ENCODE peak calls at places on chromosomes 13 and 19, in eight cellular contexts. One of them, this sample, is unnamed.

GRCh38 chr13:27976362-27977177 is 7.5 kb upstream of the CDX2 start:
- DNase-seq in CD8-positive, alpha-beta T cell: no peak
- DNase-seq in heart right ventricle: no peak
- DNase-seq in tibial artery: peak
- DNase-seq in uterus: no peak
- DNase-seq in H1: no peak
- DNase-seq in AG04450: no peak
- DNase-seq in body of pancreas: no peak
- DNase-seq in this sample: no peak

GRCh38 chr13:39522329-39522728 is 80.7 kb downstream of the LHFPL6 start:
- DNase-seq in heart right ventricle: no peak
- DNase-seq in AG04450: no peak
- DNase-seq in body of pancreas: no peak
- DNase-seq in tibial artery: no peak
- DNase-seq in CD8-positive, alpha-beta T cell: no peak
- DNase-seq in uterus: no peak
- DNase-seq in H1: no peak
- DNase-seq in this sample: no peak

GRCh38 chr19:41701401-41702075 is 6.9 kb upstream of the CEACAM5 start:
- DNase-seq in heart right ventricle: no peak
- DNase-seq in tibial artery: no peak
- DNase-seq in CD8-positive, alpha-beta T cell: no peak
- DNase-seq in uterus: no peak
- DNase-seq in body of pancreas: peak
- DNase-seq in H1: no peak
- DNase-seq in AG04450: no peak
- DNase-seq in this sample: no peak

GRCh38 chr13:34913040-34913439 is 29.0 kb upstream of the NBEA start:
- DNase-seq in tibial artery: no peak
- DNase-seq in heart right ventricle: peak
- DNase-seq in uterus: no peak
- DNase-seq in body of pancreas: no peak
- DNase-seq in CD8-positive, alpha-beta T cell: no peak
- DNase-seq in H1: peak
- DNase-seq in AG04450: no peak
- DNase-seq in this sample: no peak

GRCh38 chr19:41999071-41999877 is 5.2 kb upstream of the ATP1A3 start:
- DNase-seq in body of pancreas: no peak
- DNase-seq in heart right ventricle: no peak
- DNase-seq in tibial artery: no peak
- DNase-seq in CD8-positive, alpha-beta T cell: no peak
- DNase-seq in uterus: no peak
- DNase-seq in H1: no peak
- DNase-seq in AG04450: no peak
- DNase-seq in this sample: no peak

GRCh38 chr13:95552539-95553270 is at the start of gene CLDN10:
- DNase-seq in AG04450: no peak
- DNase-seq in uterus: no peak
- DNase-seq in H1: peak
- DNase-seq in tibial artery: no peak
- DNase-seq in body of pancreas: peak
- DNase-seq in CD8-positive, alpha-beta T cell: no peak
- DNase-seq in heart right ventricle: no peak
- DNase-seq in this sample: peak

GRCh38 chr13:71979616-71980015 is 112.6 kb upstream of the DACH1 start:
- DNase-seq in tibial artery: no peak
- DNase-seq in H1: no peak
- DNase-seq in body of pancreas: peak
- DNase-seq in uterus: no peak
- DNase-seq in heart right ventricle: no peak
- DNase-seq in AG04450: no peak
- DNase-seq in CD8-positive, alpha-beta T cell: no peak
- DNase-seq in this sample: no peak

GRCh38 chr13:112443191-112444000 is 67.2 kb downstream of the SPACA7 start:
- DNase-seq in heart right ventricle: no peak
- DNase-seq in AG04450: no peak
- DNase-seq in tibial artery: no peak
- DNase-seq in body of pancreas: no peak
- DNase-seq in H1: no peak
- DNase-seq in uterus: no peak
- DNase-seq in CD8-positive, alpha-beta T cell: no peak
- DNase-seq in this sample: no peak

GRCh38 chr13:91684746-91685145 is 286.3 kb downstream of the GPC5 start:
- DNase-seq in heart right ventricle: no peak
- DNase-seq in tibial artery: no peak
- DNase-seq in body of pancreas: no peak
- DNase-seq in AG04450: no peak
- DNase-seq in H1: no peak
- DNase-seq in uterus: no peak
- DNase-seq in CD8-positive, alpha-beta T cell: no peak
- DNase-seq in this sample: no peak

GRCh38 chr13:81874253-81874652 is 1533.3 kb upstream of the SPRY2 start:
- DNase-seq in CD8-positive, alpha-beta T cell: no peak
- DNase-seq in uterus: no peak
- DNase-seq in H1: no peak
- DNase-seq in heart right ventricle: no peak
- DNase-seq in tibial artery: no peak
- DNase-seq in body of pancreas: no peak
- DNase-seq in AG04450: no peak
- DNase-seq in this sample: no peak

GRCh38 chr13:21137696-21138095 is 38.7 kb downstream of the SKA3 start:
- DNase-seq in tibial artery: no peak
- DNase-seq in uterus: no peak
- DNase-seq in CD8-positive, alpha-beta T cell: no peak
- DNase-seq in H1: no peak
- DNase-seq in heart right ventricle: no peak
- DNase-seq in AG04450: no peak
- DNase-seq in body of pancreas: no peak
- DNase-seq in this sample: no peak

GRCh38 chr13:26117620-26118019 is 65.8 kb upstream of the SHISA2 start:
- DNase-seq in body of pancreas: no peak
- DNase-seq in H1: no peak
- DNase-seq in AG04450: no peak
- DNase-seq in tibial artery: no peak
- DNase-seq in uterus: no peak
- DNase-seq in heart right ventricle: no peak
- DNase-seq in CD8-positive, alpha-beta T cell: no peak
- DNase-seq in this sample: no peak

GRCh38 chr13:42633495-42633894 is 59.5 kb downstream of the TNFSF11 start:
- DNase-seq in uterus: no peak
- DNase-seq in CD8-positive, alpha-beta T cell: no peak
- DNase-seq in tibial artery: no peak
- DNase-seq in heart right ventricle: no peak
- DNase-seq in AG04450: no peak
- DNase-seq in body of pancreas: no peak
- DNase-seq in H1: no peak
- DNase-seq in this sample: no peak

GRCh38 chr13:75507027-75508001 is 25.3 kb upstream of the TBC1D4 start:
- DNase-seq in uterus: no peak
- DNase-seq in AG04450: no peak
- DNase-seq in H1: no peak
- DNase-seq in body of pancreas: no peak
- DNase-seq in heart right ventricle: no peak
- DNase-seq in CD8-positive, alpha-beta T cell: no peak
- DNase-seq in tibial artery: no peak
- DNase-seq in this sample: no peak

GRCh38 chr19:14769201-14769600 is 9.2 kb downstream of the ADGRE2 start:
- DNase-seq in CD8-positive, alpha-beta T cell: no peak
- DNase-seq in H1: no peak
- DNase-seq in AG04450: no peak
- DNase-seq in uterus: no peak
- DNase-seq in tibial artery: no peak
- DNase-seq in heart right ventricle: no peak
- DNase-seq in body of pancreas: no peak
- DNase-seq in this sample: no peak

GRCh38 chr13:105567951-105568510 is 967.4 kb downstream of the EFNB2 start:
- DNase-seq in heart right ventricle: no peak
- DNase-seq in AG04450: no peak
- DNase-seq in CD8-positive, alpha-beta T cell: no peak
- DNase-seq in tibial artery: no peak
- DNase-seq in H1: no peak
- DNase-seq in body of pancreas: no peak
- DNase-seq in uterus: no peak
- DNase-seq in this sample: no peak

GRCh38 chr13:71831716-71832115 is 35.3 kb downstream of the DACH1 start:
- DNase-seq in heart right ventricle: no peak
- DNase-seq in uterus: no peak
- DNase-seq in AG04450: no peak
- DNase-seq in tibial artery: no peak
- DNase-seq in body of pancreas: no peak
- DNase-seq in H1: no peak
- DNase-seq in CD8-positive, alpha-beta T cell: no peak
- DNase-seq in this sample: no peak

GRCh38 chr19:31154021-31154420 is 195.2 kb downstream of the TSHZ3 start:
- DNase-seq in uterus: no peak
- DNase-seq in tibial artery: no peak
- DNase-seq in AG04450: no peak
- DNase-seq in CD8-positive, alpha-beta T cell: no peak
- DNase-seq in H1: no peak
- DNase-seq in body of pancreas: no peak
- DNase-seq in heart right ventricle: no peak
- DNase-seq in this sample: no peak

GRCh38 chr13:97215325-97215724 is 6.8 kb upstream of the MBNL2 start:
- DNase-seq in uterus: no peak
- DNase-seq in body of pancreas: no peak
- DNase-seq in tibial artery: no peak
- DNase-seq in heart right ventricle: no peak
- DNase-seq in CD8-positive, alpha-beta T cell: no peak
- DNase-seq in H1: no peak
- DNase-seq in AG04450: no peak
- DNase-seq in this sample: no peak
- H3K4me3 ChIP-seq in uterus: no peak
- H3K4me3 ChIP-seq in body of pancreas: no peak
- H3K4me3 ChIP-seq in tibial artery: no peak
- H3K4me3 ChIP-seq in heart right ventricle: no peak
- H3K4me3 ChIP-seq in CD8-positive, alpha-beta T cell: no peak
- H3K4me3 ChIP-seq in H1: no peak
- H3K4me3 ChIP-seq in AG04450: no peak
- H3K4me3 ChIP-seq in this sample: no peak

GRCh38 chr19:15934332-15935078 is at the start of gene CYP4F11:
- DNase-seq in tibial artery: peak
- DNase-seq in H1: no peak
- DNase-seq in AG04450: no peak
- DNase-seq in heart right ventricle: peak
- DNase-seq in uterus: no peak
- DNase-seq in body of pancreas: peak
- DNase-seq in CD8-positive, alpha-beta T cell: no peak
- DNase-seq in this sample: peak
- H3K4me3 ChIP-seq in tibial artery: peak
- H3K4me3 ChIP-seq in H1: no peak
- H3K4me3 ChIP-seq in AG04450: no peak
- H3K4me3 ChIP-seq in heart right ventricle: no peak
- H3K4me3 ChIP-seq in uterus: no peak
- H3K4me3 ChIP-seq in body of pancreas: no peak
- H3K4me3 ChIP-seq in CD8-positive, alpha-beta T cell: no peak
- H3K4me3 ChIP-seq in this sample: no peak

GRCh38 chr19:16587031-16588023 is 15.1 kb upstream of the SLC35E1 start:
- DNase-seq in heart right ventricle: no peak
- DNase-seq in body of pancreas: peak
- DNase-seq in tibial artery: no peak
- DNase-seq in CD8-positive, alpha-beta T cell: peak
- DNase-seq in uterus: no peak
- DNase-seq in AG04450: no peak
- DNase-seq in H1: no peak
- DNase-seq in this sample: peak

GRCh38 chr19:16582486-16583261 is 10.5 kb upstream of the SLC35E1 start:
- DNase-seq in uterus: no peak
- DNase-seq in H1: no peak
- DNase-seq in body of pancreas: no peak
- DNase-seq in AG04450: no peak
- DNase-seq in heart right ventricle: no peak
- DNase-seq in tibial artery: no peak
- DNase-seq in CD8-positive, alpha-beta T cell: no peak
- DNase-seq in this sample: no peak

GRCh38 chr19:16585808-16586476 is 13.7 kb upstream of the SLC35E1 start:
- DNase-seq in CD8-positive, alpha-beta T cell: no peak
- DNase-seq in body of pancreas: peak
- DNase-seq in AG04450: no peak
- DNase-seq in tibial artery: no peak
- DNase-seq in heart right ventricle: no peak
- DNase-seq in H1: no peak
- DNase-seq in uterus: no peak
- DNase-seq in this sample: no peak

GRCh38 chr19:16586477-16586871 is 14.3 kb upstream of the SLC35E1 start:
- DNase-seq in heart right ventricle: no peak
- DNase-seq in body of pancreas: no peak
- DNase-seq in CD8-positive, alpha-beta T cell: no peak
- DNase-seq in tibial artery: no peak
- DNase-seq in AG04450: no peak
- DNase-seq in uterus: no peak
- DNase-seq in H1: no peak
- DNase-seq in this sample: no peak

DNA sequence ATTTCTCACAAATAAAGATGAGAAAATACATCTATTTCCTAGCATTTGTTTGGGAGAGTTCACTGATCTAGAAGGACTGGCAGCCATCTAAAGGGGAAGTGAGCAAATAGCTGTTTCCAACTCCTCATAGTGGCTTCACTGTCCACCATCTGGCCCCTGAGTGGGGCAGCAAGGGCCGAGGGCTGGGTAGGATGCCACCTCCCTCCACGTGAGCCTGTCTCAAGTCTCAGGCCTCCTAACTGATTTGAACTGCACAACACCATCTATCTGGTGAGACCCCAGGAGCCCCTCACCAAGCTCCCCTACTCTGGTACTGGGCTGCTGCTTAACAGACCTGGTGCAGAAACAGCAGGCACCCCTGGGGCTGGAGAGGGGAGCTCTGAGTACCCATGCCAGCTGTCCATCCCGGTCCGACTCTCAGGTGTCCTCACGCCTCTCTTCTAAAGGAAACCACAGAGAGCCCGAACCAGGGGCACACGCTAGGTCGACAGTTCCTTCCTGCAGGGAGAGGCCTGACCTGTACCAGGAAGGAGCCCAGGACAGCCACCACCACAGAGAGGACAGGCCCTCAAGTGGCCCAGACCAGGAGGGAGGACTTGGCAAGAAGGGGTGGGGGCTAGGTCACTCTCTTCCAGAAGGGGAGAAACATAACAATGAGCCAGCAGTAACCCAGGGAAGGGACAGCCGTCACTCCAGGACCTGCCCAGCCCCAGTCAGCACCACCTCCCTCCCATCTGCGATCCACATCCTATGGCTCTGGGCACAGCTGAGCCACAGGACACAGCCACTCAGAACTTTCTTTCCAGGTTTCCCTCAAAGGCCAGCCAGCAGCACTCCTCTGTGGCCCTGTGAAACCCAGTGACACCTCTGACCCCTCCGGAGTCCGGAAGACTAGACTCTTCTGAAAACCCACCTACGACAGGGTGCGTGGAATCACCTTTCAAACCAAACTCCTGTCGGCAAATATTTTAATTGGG is 12.9 kb upstream of the SLC35E1 start:
- DNase-seq in AG04450: no peak
- DNase-seq in heart right ventricle: no peak
- DNase-seq in body of pancreas: no peak
- DNase-seq in H1: no peak
- DNase-seq in CD8-positive, alpha-beta T cell: no peak
- DNase-seq in uterus: no peak
- DNase-seq in tibial artery: no peak
- DNase-seq in this sample: no peak
- H3K4me3 ChIP-seq in AG04450: no peak
- H3K4me3 ChIP-seq in heart right ventricle: no peak
- H3K4me3 ChIP-seq in body of pancreas: no peak
- H3K4me3 ChIP-seq in H1: no peak
- H3K4me3 ChIP-seq in CD8-positive, alpha-beta T cell: peak
- H3K4me3 ChIP-seq in uterus: no peak
- H3K4me3 ChIP-seq in tibial artery: no peak
- H3K4me3 ChIP-seq in this sample: peak

GRCh38 chr13:45082964-45083363 is 37.3 kb upstream of the GTF2F2 start:
- DNase-seq in AG04450: peak
- DNase-seq in CD8-positive, alpha-beta T cell: no peak
- DNase-seq in tibial artery: no peak
- DNase-seq in body of pancreas: no peak
- DNase-seq in heart right ventricle: no peak
- DNase-seq in H1: no peak
- DNase-seq in uterus: no peak
- DNase-seq in this sample: no peak
- H3K4me3 ChIP-seq in AG04450: no peak
- H3K4me3 ChIP-seq in CD8-positive, alpha-beta T cell: no peak
- H3K4me3 ChIP-seq in tibial artery: no peak
- H3K4me3 ChIP-seq in body of pancreas: no peak
- H3K4me3 ChIP-seq in heart right ventricle: no peak
- H3K4me3 ChIP-seq in H1: no peak
- H3K4me3 ChIP-seq in uterus: no peak
- H3K4me3 ChIP-seq in this sample: no peak

This sample was measured in dorsolateral prefrontal cortex.